ENCODE peak calls at places on chromosome 17, in ten cellular contexts. D is HTR-8/SVneo; E is non-pigmented ciliary epithelial cell; B is NCI-H446; S is left lung; G is dorsolateral prefrontal cortex; F is epithelial cell of esophagus; K is stimulated activated CD4-positive, alpha-beta T cell treated with anti-CD3 and anti-CD28 coated beads, Interleukin-1b, Interleukin-23, amount 100 ng/mL, for 1 hour; R is HFFc6; L is activated gamma-delta T cell treated with Interleukin-2 at 50 U/mL for 16 hours. C is an unnamed sample.

GRCh38 chr17:57379237-57380054 is 123.1 kb downstream of the MSI2 start:
- DNase-seq in D (peak; percentile 77), E (no peak), B (no peak), S (no peak), G (no peak), F (no peak), K (no peak), R (no peak), L (no peak), C (no peak)

GRCh38 chr17:65345261-65346060 is 208.3 kb downstream of the RGS9 start:
- DNase-seq in D (no peak), E (peak; percentile 19), B (no peak), S (no peak), G (no peak), F (no peak), K (no peak), R (no peak), L (no peak), C (no peak)

GRCh38 chr17:9684955-9685621 is 39.8 kb downstream of the USP43 start:
- DNase-seq in D (no peak), E (no peak), B (no peak), S (no peak), G (no peak), F (peak; percentile 92), K (no peak), R (no peak), L (no peak), C (no peak)

GRCh38 chr17:58352018-58352842 is at the start of gene SUPT4H1:
- DNase-seq in D (peak; percentile 97), E (peak; percentile 72), B (peak; percentile 93), S (peak; percentile 92), G (peak; percentile 74), F (peak; percentile 97), K (peak; percentile 82), R (peak; percentile 87), L (peak; percentile 89), C (peak; percentile 92)

GRCh38 chr17:76237859-76238313 is 2.4 kb downstream of the RNF157 start:
- DNase-seq in D (no peak), E (no peak), B (no peak), S (no peak), G (no peak), F (peak; percentile 60), K (no peak), R (no peak), L (no peak), C (no peak)

GRCh38 chr17:20156196-20157077 is 147.3 kb downstream of the SPECC1 start:
- DNase-seq in D (peak; percentile 43), E (no peak), B (no peak), S (peak; percentile 43), G (no peak), F (peak; percentile 90), K (no peak), R (no peak), L (no peak), C (peak; percentile 28)

GRCh38 chr17:66507982-66508760 is 205.8 kb downstream of the PRKCA start:
- DNase-seq in D (no peak), E (no peak), B (no peak), S (no peak), G (no peak), F (no peak), K (no peak), R (no peak), L (no peak), C (no peak)

GRCh38 chr17:74546586-74546985 is 671 bp upstream of the CD300C start:
- DNase-seq in D (no peak), E (no peak), B (no peak), S (no peak), G (no peak), F (no peak), K (no peak), R (no peak), L (no peak), C (no peak)

GRCh38 chr17:82386256-82386831 is 14.8 kb downstream of the UTS2R start:
- DNase-seq in D (no peak), E (no peak), B (no peak), S (no peak), G (no peak), F (no peak), K (no peak), R (no peak), L (no peak), C (no peak)

GRCh38 chr17:79861371-79862216 is 22.4 kb upstream of the CBX4 start:
- DNase-seq in D (no peak), E (no peak), B (no peak), S (no peak), G (no peak), F (no peak), K (no peak), R (no peak), L (no peak), C (no peak)

GRCh38 chr17:79534111-79534510 is 76.7 kb downstream of the RBFOX3 start:
- DNase-seq in D (no peak), E (no peak), B (no peak), S (no peak), G (no peak), F (no peak), K (no peak), R (no peak), L (no peak), C (no peak)